ENCODE peak calls at places on chromosomes 16 and 17, in eight cellular contexts. One of them, this sample, is unnamed.

GRCh38 chr16:88379694-88380040 is 3.1 kb upstream of the ZNF469 start:
- DNase-seq in WTC11: no peak
- DNase-seq in Caco-2: no peak
- DNase-seq in endothelial cell of umbilical vein: no peak
- DNase-seq in upper lobe of right lung: peak
- DNase-seq in MM.1S: no peak
- DNase-seq in nephron progenitor cell: no peak
- DNase-seq in cardiac muscle cell: no peak
- DNase-seq in this sample: peak

GRCh38 chr17:14143678-14144077 is 74.4 kb downstream of the COX10 start:
- DNase-seq in cardiac muscle cell: no peak
- DNase-seq in endothelial cell of umbilical vein: no peak
- DNase-seq in Caco-2: no peak
- DNase-seq in nephron progenitor cell: no peak
- DNase-seq in WTC11: no peak
- DNase-seq in upper lobe of right lung: no peak
- DNase-seq in MM.1S: no peak
- DNase-seq in this sample: no peak

GRCh38 chr16:89257281-89257731 is 39.8 kb downstream of the ZNF778 start:
- DNase-seq in endothelial cell of umbilical vein: peak
- DNase-seq in nephron progenitor cell: no peak
- DNase-seq in MM.1S: no peak
- DNase-seq in Caco-2: no peak
- DNase-seq in WTC11: peak
- DNase-seq in cardiac muscle cell: peak
- DNase-seq in upper lobe of right lung: no peak
- DNase-seq in this sample: peak

GRCh38 chr17:2695961-2696760 is 15.4 kb downstream of the CLUH start:
- DNase-seq in MM.1S: no peak
- DNase-seq in WTC11: peak
- DNase-seq in Caco-2: peak
- DNase-seq in cardiac muscle cell: no peak
- DNase-seq in nephron progenitor cell: no peak
- DNase-seq in endothelial cell of umbilical vein: no peak
- DNase-seq in upper lobe of right lung: peak
- DNase-seq in this sample: peak

GRCh38 chr17:5042152-5043022 is 7.2 kb upstream of the SLC52A1 start:
- DNase-seq in WTC11: no peak
- DNase-seq in upper lobe of right lung: no peak
- DNase-seq in Caco-2: no peak
- DNase-seq in nephron progenitor cell: no peak
- DNase-seq in MM.1S: no peak
- DNase-seq in endothelial cell of umbilical vein: no peak
- DNase-seq in cardiac muscle cell: no peak
- DNase-seq in this sample: no peak

GRCh38 chr16:70653809-70654771 is 7.7 kb downstream of the IL34 start:
- DNase-seq in nephron progenitor cell: peak
- DNase-seq in MM.1S: peak
- DNase-seq in upper lobe of right lung: peak
- DNase-seq in Caco-2: peak
- DNase-seq in endothelial cell of umbilical vein: peak
- DNase-seq in cardiac muscle cell: peak
- DNase-seq in WTC11: peak
- DNase-seq in this sample: peak

GRCh38 chr17:1158879-1159278 is 20.9 kb downstream of the ABR start:
- DNase-seq in nephron progenitor cell: no peak
- DNase-seq in WTC11: no peak
- DNase-seq in MM.1S: no peak
- DNase-seq in Caco-2: no peak
- DNase-seq in cardiac muscle cell: no peak
- DNase-seq in upper lobe of right lung: no peak
- DNase-seq in endothelial cell of umbilical vein: no peak
- DNase-seq in this sample: no peak

GRCh38 chr17:19958023-19958422 is 19.6 kb downstream of the AKAP10 start:
- DNase-seq in nephron progenitor cell: no peak
- DNase-seq in MM.1S: no peak
- DNase-seq in WTC11: no peak
- DNase-seq in cardiac muscle cell: peak
- DNase-seq in endothelial cell of umbilical vein: peak
- DNase-seq in Caco-2: peak
- DNase-seq in upper lobe of right lung: no peak
- DNase-seq in this sample: no peak

GRCh38 chr17:27560668-27561067 is 70.3 kb upstream of the LGALS9 start:
- DNase-seq in cardiac muscle cell: peak
- DNase-seq in WTC11: no peak
- DNase-seq in nephron progenitor cell: no peak
- DNase-seq in endothelial cell of umbilical vein: no peak
- DNase-seq in Caco-2: no peak
- DNase-seq in upper lobe of right lung: no peak
- DNase-seq in MM.1S: no peak
- DNase-seq in this sample: no peak

GRCh38 chr17:36496018-36496789 is 9.7 kb downstream of the ZNHIT3 start:
- DNase-seq in WTC11: no peak
- DNase-seq in Caco-2: peak
- DNase-seq in upper lobe of right lung: no peak
- DNase-seq in endothelial cell of umbilical vein: no peak
- DNase-seq in cardiac muscle cell: no peak
- DNase-seq in nephron progenitor cell: no peak
- DNase-seq in MM.1S: no peak
- DNase-seq in this sample: no peak

GRCh38 chr17:28706471-28707338 is 5.0 kb downstream of the PROCA1 start:
- DNase-seq in cardiac muscle cell: no peak
- DNase-seq in MM.1S: no peak
- DNase-seq in endothelial cell of umbilical vein: no peak
- DNase-seq in WTC11: no peak
- DNase-seq in upper lobe of right lung: no peak
- DNase-seq in nephron progenitor cell: no peak
- DNase-seq in Caco-2: no peak
- DNase-seq in this sample: no peak

GRCh38 chr17:67671492-67671891 is 46.2 kb upstream of the NOL11 start:
- DNase-seq in endothelial cell of umbilical vein: peak
- DNase-seq in cardiac muscle cell: no peak
- DNase-seq in upper lobe of right lung: no peak
- DNase-seq in MM.1S: no peak
- DNase-seq in nephron progenitor cell: peak
- DNase-seq in WTC11: no peak
- DNase-seq in Caco-2: no peak
- DNase-seq in this sample: no peak

GRCh38 chr17:67663445-67663844 is 54.3 kb upstream of the NOL11 start:
- DNase-seq in cardiac muscle cell: no peak
- DNase-seq in upper lobe of right lung: no peak
- DNase-seq in MM.1S: no peak
- DNase-seq in WTC11: no peak
- DNase-seq in Caco-2: no peak
- DNase-seq in endothelial cell of umbilical vein: no peak
- DNase-seq in nephron progenitor cell: no peak
- DNase-seq in this sample: no peak

GRCh38 chr17:67662712-67663111 is 55.0 kb upstream of the NOL11 start:
- DNase-seq in endothelial cell of umbilical vein: no peak
- DNase-seq in nephron progenitor cell: no peak
- DNase-seq in WTC11: no peak
- DNase-seq in Caco-2: no peak
- DNase-seq in MM.1S: no peak
- DNase-seq in cardiac muscle cell: no peak
- DNase-seq in upper lobe of right lung: no peak
- DNase-seq in this sample: no peak

GRCh38 chr17:67666028-67666427 is 51.7 kb upstream of the NOL11 start:
- DNase-seq in MM.1S: no peak
- DNase-seq in cardiac muscle cell: no peak
- DNase-seq in nephron progenitor cell: no peak
- DNase-seq in endothelial cell of umbilical vein: no peak
- DNase-seq in Caco-2: no peak
- DNase-seq in WTC11: no peak
- DNase-seq in upper lobe of right lung: no peak
- DNase-seq in this sample: no peak

DNA sequence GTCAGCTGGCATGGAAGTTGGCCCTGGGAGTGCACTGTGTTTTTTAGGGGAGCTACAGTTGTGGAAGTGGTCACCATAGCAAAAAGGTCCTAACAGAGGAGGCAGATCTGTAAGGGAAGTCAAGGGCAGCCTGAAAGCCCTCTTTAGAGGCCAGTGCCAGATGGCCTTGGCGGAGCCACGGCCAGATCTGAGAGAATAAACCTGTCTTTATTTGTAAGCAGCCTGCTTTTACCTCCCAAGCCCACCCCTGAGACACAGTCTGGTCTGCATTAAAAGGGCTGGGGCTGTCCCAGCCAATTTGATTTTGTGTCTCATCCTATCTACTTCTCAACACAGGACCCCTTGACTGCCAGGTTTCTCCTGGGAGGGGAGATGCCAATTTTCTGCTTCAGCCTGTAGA is 51.0 kb upstream of the NOL11 start:
- DNase-seq in WTC11: no peak
- DNase-seq in MM.1S: no peak
- DNase-seq in endothelial cell of umbilical vein: no peak
- DNase-seq in cardiac muscle cell: no peak
- DNase-seq in nephron progenitor cell: no peak
- DNase-seq in Caco-2: no peak
- DNase-seq in upper lobe of right lung: no peak
- DNase-seq in this sample: no peak
- TF ChIP-seq CTCF in WTC11: no peak
- TF ChIP-seq CTCF in MM.1S: no peak
- TF ChIP-seq CTCF in endothelial cell of umbilical vein: no peak
- TF ChIP-seq CTCF in cardiac muscle cell: no peak
- TF ChIP-seq CTCF in nephron progenitor cell: no peak
- TF ChIP-seq CTCF in Caco-2: no peak
- TF ChIP-seq CTCF in upper lobe of right lung: no peak
- TF ChIP-seq CTCF in this sample: no peak

GRCh38 chr17:15388356-15389046 is 47.1 kb upstream of the TEKT3 start:
- DNase-seq in nephron progenitor cell: no peak
- DNase-seq in Caco-2: no peak
- DNase-seq in upper lobe of right lung: no peak
- DNase-seq in WTC11: no peak
- DNase-seq in MM.1S: no peak
- DNase-seq in endothelial cell of umbilical vein: no peak
- DNase-seq in cardiac muscle cell: no peak
- DNase-seq in this sample: no peak

GRCh38 chr17:15385305-15385704 is 43.9 kb upstream of the TEKT3 start:
- DNase-seq in endothelial cell of umbilical vein: no peak
- DNase-seq in cardiac muscle cell: no peak
- DNase-seq in WTC11: no peak
- DNase-seq in nephron progenitor cell: no peak
- DNase-seq in MM.1S: no peak
- DNase-seq in Caco-2: no peak
- DNase-seq in upper lobe of right lung: no peak
- DNase-seq in this sample: no peak

GRCh38 chr17:15382866-15383265 is 41.5 kb upstream of the TEKT3 start:
- DNase-seq in cardiac muscle cell: no peak
- DNase-seq in WTC11: no peak
- DNase-seq in upper lobe of right lung: no peak
- DNase-seq in endothelial cell of umbilical vein: no peak
- DNase-seq in MM.1S: no peak
- DNase-seq in Caco-2: no peak
- DNase-seq in nephron progenitor cell: no peak
- DNase-seq in this sample: no peak

GRCh38 chr17:15384142-15384803 is 42.9 kb upstream of the TEKT3 start:
- DNase-seq in upper lobe of right lung: no peak
- DNase-seq in endothelial cell of umbilical vein: peak
- DNase-seq in Caco-2: no peak
- DNase-seq in MM.1S: no peak
- DNase-seq in nephron progenitor cell: no peak
- DNase-seq in WTC11: no peak
- DNase-seq in cardiac muscle cell: peak
- DNase-seq in this sample: no peak

DNA sequence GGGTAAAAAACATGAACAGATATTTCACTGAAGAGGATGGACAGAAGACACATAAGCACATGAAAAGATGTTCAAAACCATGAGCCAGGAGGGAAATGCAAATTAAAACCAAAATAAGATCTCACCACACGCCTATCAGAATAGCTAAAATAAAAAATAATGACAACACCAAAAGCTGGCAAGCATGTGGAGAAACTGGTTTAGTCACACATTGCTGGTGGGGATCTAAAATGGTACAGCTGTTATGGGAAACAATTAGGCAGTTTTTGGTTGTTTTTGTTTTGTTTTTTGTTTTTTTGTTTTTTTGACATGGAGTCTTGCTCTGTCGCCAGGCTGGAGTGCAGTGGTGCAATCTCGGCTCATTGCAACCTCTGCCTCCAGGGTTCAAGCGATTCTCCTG is 44.7 kb upstream of the TEKT3 start:
- DNase-seq in endothelial cell of umbilical vein: no peak
- DNase-seq in Caco-2: no peak
- DNase-seq in cardiac muscle cell: no peak
- DNase-seq in nephron progenitor cell: no peak
- DNase-seq in upper lobe of right lung: no peak
- DNase-seq in MM.1S: no peak
- DNase-seq in WTC11: no peak
- DNase-seq in this sample: no peak
- TF ChIP-seq CTCF in endothelial cell of umbilical vein: no peak
- TF ChIP-seq CTCF in Caco-2: no peak
- TF ChIP-seq CTCF in cardiac muscle cell: no peak
- TF ChIP-seq CTCF in nephron progenitor cell: no peak
- TF ChIP-seq CTCF in upper lobe of right lung: no peak
- TF ChIP-seq CTCF in MM.1S: no peak
- TF ChIP-seq CTCF in WTC11: no peak
- TF ChIP-seq CTCF in this sample: no peak

DNA sequence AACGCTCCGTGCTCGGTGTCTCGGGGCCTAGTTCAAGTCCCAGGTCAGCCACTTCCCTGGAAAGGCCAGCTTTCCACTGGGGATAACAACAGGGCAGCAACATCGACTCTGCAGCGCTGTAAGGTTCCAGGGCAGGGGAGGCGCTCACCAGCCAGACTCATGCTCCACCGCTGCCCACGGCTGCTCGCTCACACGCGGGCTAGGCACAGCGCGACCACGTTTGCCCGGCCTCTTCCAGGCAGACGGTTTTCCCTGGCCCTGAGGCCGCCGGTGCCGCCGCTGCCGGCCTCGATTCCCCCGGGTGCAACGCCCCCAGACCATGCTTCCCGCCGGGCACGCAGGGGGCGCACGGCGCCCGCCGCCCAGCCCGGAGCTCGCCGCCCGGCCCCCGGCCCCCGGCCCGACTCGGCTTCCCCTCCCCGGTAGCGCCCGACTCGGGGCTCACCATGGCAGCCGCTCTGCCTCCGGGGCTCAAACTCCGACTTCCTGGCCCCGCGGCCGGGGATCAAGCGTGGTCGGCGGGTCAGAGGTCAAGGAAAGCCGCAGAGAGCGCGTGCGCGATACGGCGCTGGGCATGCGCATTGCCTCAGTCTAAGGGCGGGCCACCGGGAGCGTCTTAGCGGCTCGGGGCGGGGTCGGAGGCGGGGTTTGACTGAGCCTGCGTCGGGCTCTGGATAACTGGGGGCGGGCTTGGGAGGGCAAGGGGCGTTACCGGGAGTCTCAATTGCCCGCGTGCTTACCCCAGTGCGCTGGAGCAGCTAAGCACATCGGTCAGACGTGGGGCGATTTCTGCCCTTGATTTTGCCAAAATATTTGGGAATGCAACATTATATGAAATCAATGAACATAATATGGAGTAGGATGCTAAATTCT is at the start of gene PAM16:
- DNase-seq in upper lobe of right lung: peak
- DNase-seq in cardiac muscle cell: peak
- DNase-seq in endothelial cell of umbilical vein: peak
- DNase-seq in nephron progenitor cell: peak
- DNase-seq in Caco-2: peak
- DNase-seq in MM.1S: peak
- DNase-seq in WTC11: peak
- DNase-seq in this sample: peak
- TF ChIP-seq CTCF in upper lobe of right lung: no peak
- TF ChIP-seq CTCF in cardiac muscle cell: no peak
- TF ChIP-seq CTCF in endothelial cell of umbilical vein: peak
- TF ChIP-seq CTCF in nephron progenitor cell: no peak
- TF ChIP-seq CTCF in Caco-2: no peak
- TF ChIP-seq CTCF in MM.1S: no peak
- TF ChIP-seq CTCF in WTC11: no peak
- TF ChIP-seq CTCF in this sample: no peak

GRCh38 chr16:52069866-52070265 is 477.1 kb downstream of the TOX3 start:
- DNase-seq in WTC11: no peak
- DNase-seq in cardiac muscle cell: peak
- DNase-seq in endothelial cell of umbilical vein: no peak
- DNase-seq in upper lobe of right lung: no peak
- DNase-seq in Caco-2: no peak
- DNase-seq in MM.1S: no peak
- DNase-seq in nephron progenitor cell: peak
- DNase-seq in this sample: no peak
- TF ChIP-seq CTCF in WTC11: peak
- TF ChIP-seq CTCF in cardiac muscle cell: peak
- TF ChIP-seq CTCF in endothelial cell of umbilical vein: no peak
- TF ChIP-seq CTCF in upper lobe of right lung: peak
- TF ChIP-seq CTCF in Caco-2: peak
- TF ChIP-seq CTCF in MM.1S: no peak
- TF ChIP-seq CTCF in nephron progenitor cell: peak
- TF ChIP-seq CTCF in this sample: peak

This sample was measured in glutamatergic neuron.